ENCODE peak calls at places on chromosomes 12 and 14, in five cellular contexts. One of them, this sample, is unnamed.

GRCh38 chr14:25052385-25052784 is 2.4 kb upstream of the STXBP6 start:
- DNase-seq in stimulated activated CD8-positive, alpha-beta memory T cell treated with anti-CD3 and anti-CD28 coated beads, Interleukin-15, amount 100 ng/mL, for 4 hours: no peak
- DNase-seq in GDM1: no peak
- DNase-seq in ACHN: no peak
- DNase-seq in stimulated activated naive CD8-positive, alpha-beta T cell treated with anti-CD3 and anti-CD28 coated beads, Interleukin-15, amount 100 ng/mL, for 72 hours: no peak
- DNase-seq in this sample: no peak

GRCh38 chr14:86654558-86655184 is 1124.7 kb downstream of the FLRT2 start:
- DNase-seq in GDM1: peak
- DNase-seq in ACHN: peak
- DNase-seq in stimulated activated naive CD8-positive, alpha-beta T cell treated with anti-CD3 and anti-CD28 coated beads, Interleukin-15, amount 100 ng/mL, for 72 hours: peak
- DNase-seq in stimulated activated CD8-positive, alpha-beta memory T cell treated with anti-CD3 and anti-CD28 coated beads, Interleukin-15, amount 100 ng/mL, for 4 hours: no peak
- DNase-seq in this sample: peak

GRCh38 chr12:56629459-56630179 is 507 bp downstream of the BAZ2A start:
- DNase-seq in stimulated activated naive CD8-positive, alpha-beta T cell treated with anti-CD3 and anti-CD28 coated beads, Interleukin-15, amount 100 ng/mL, for 72 hours: peak
- DNase-seq in stimulated activated CD8-positive, alpha-beta memory T cell treated with anti-CD3 and anti-CD28 coated beads, Interleukin-15, amount 100 ng/mL, for 4 hours: no peak
- DNase-seq in ACHN: peak
- DNase-seq in GDM1: no peak
- DNase-seq in this sample: no peak

GRCh38 chr12:49900371-49900770 is 3.3 kb downstream of the FAIM2 start:
- DNase-seq in GDM1: no peak
- DNase-seq in stimulated activated CD8-positive, alpha-beta memory T cell treated with anti-CD3 and anti-CD28 coated beads, Interleukin-15, amount 100 ng/mL, for 4 hours: no peak
- DNase-seq in ACHN: no peak
- DNase-seq in stimulated activated naive CD8-positive, alpha-beta T cell treated with anti-CD3 and anti-CD28 coated beads, Interleukin-15, amount 100 ng/mL, for 72 hours: no peak
- DNase-seq in this sample: no peak

GRCh38 chr12:26097046-26097878 is 27.6 kb downstream of the BHLHE41 start:
- DNase-seq in ACHN: peak
- DNase-seq in stimulated activated CD8-positive, alpha-beta memory T cell treated with anti-CD3 and anti-CD28 coated beads, Interleukin-15, amount 100 ng/mL, for 4 hours: peak
- DNase-seq in GDM1: peak
- DNase-seq in stimulated activated naive CD8-positive, alpha-beta T cell treated with anti-CD3 and anti-CD28 coated beads, Interleukin-15, amount 100 ng/mL, for 72 hours: peak
- DNase-seq in this sample: peak

GRCh38 chr14:29926701-29927595 is 699 bp downstream of the PRKD1 start:
- DNase-seq in stimulated activated naive CD8-positive, alpha-beta T cell treated with anti-CD3 and anti-CD28 coated beads, Interleukin-15, amount 100 ng/mL, for 72 hours: no peak
- DNase-seq in ACHN: peak
- DNase-seq in GDM1: no peak
- DNase-seq in stimulated activated CD8-positive, alpha-beta memory T cell treated with anti-CD3 and anti-CD28 coated beads, Interleukin-15, amount 100 ng/mL, for 4 hours: no peak
- DNase-seq in this sample: peak

GRCh38 chr14:51211149-51211548 is 28.9 kb upstream of the TMX1 start:
- DNase-seq in stimulated activated naive CD8-positive, alpha-beta T cell treated with anti-CD3 and anti-CD28 coated beads, Interleukin-15, amount 100 ng/mL, for 72 hours: no peak
- DNase-seq in ACHN: no peak
- DNase-seq in stimulated activated CD8-positive, alpha-beta memory T cell treated with anti-CD3 and anti-CD28 coated beads, Interleukin-15, amount 100 ng/mL, for 4 hours: no peak
- DNase-seq in GDM1: no peak
- DNase-seq in this sample: no peak

GRCh38 chr14:92963301-92964123 is 40.6 kb downstream of the CHGA start:
- DNase-seq in stimulated activated CD8-positive, alpha-beta memory T cell treated with anti-CD3 and anti-CD28 coated beads, Interleukin-15, amount 100 ng/mL, for 4 hours: no peak
- DNase-seq in GDM1: no peak
- DNase-seq in stimulated activated naive CD8-positive, alpha-beta T cell treated with anti-CD3 and anti-CD28 coated beads, Interleukin-15, amount 100 ng/mL, for 72 hours: no peak
- DNase-seq in ACHN: no peak
- DNase-seq in this sample: no peak

GRCh38 chr12:113292091-113292490 is 42.8 kb downstream of the SLC8B1 start:
- DNase-seq in stimulated activated CD8-positive, alpha-beta memory T cell treated with anti-CD3 and anti-CD28 coated beads, Interleukin-15, amount 100 ng/mL, for 4 hours: no peak
- DNase-seq in ACHN: no peak
- DNase-seq in GDM1: no peak
- DNase-seq in stimulated activated naive CD8-positive, alpha-beta T cell treated with anti-CD3 and anti-CD28 coated beads, Interleukin-15, amount 100 ng/mL, for 72 hours: no peak
- DNase-seq in this sample: no peak

GRCh38 chr12:88219861-88220260 is 77.8 kb downstream of the TMTC3 start:
- DNase-seq in ACHN: no peak
- DNase-seq in GDM1: no peak
- DNase-seq in stimulated activated CD8-positive, alpha-beta memory T cell treated with anti-CD3 and anti-CD28 coated beads, Interleukin-15, amount 100 ng/mL, for 4 hours: no peak
- DNase-seq in stimulated activated naive CD8-positive, alpha-beta T cell treated with anti-CD3 and anti-CD28 coated beads, Interleukin-15, amount 100 ng/mL, for 72 hours: no peak
- DNase-seq in this sample: no peak